ENCODE peak calls at places on chromosomes 4 and X, in four cellular contexts. I is GM23338, Z is cardiac muscle cell, R is PC-9. C is an unnamed sample.

GRCh38 chrX:110758781-110759180 is 36.8 kb downstream of the CHRDL1 start:
- DNase-seq in I (no peak), Z (no peak), R (no peak), C (no peak)

GRCh38 chr4:6688879-6689505 is 4.7 kb upstream of the S100P start:
- DNase-seq in I (peak; percentile 72), Z (no peak), R (peak; percentile 94), C (no peak)

GRCh38 chrX:107483976-107484726 is 34.7 kb downstream of the FRMPD3 start:
- DNase-seq in I (peak; percentile 27), Z (peak; percentile 76), R (no peak), C (no peak)

GRCh38 chrX:107880054-107880610 is 54.5 kb downstream of the MID2 start:
- DNase-seq in I (no peak), Z (no peak), R (no peak), C (no peak)

GRCh38 chr4:38788327-38788726 is 5.5 kb upstream of the TLR10 start:
- DNase-seq in I (no peak), Z (no peak), R (no peak), C (no peak)

GRCh38 chrX:73448379-73448778 is 1.5 kb downstream of the CDX4 start:
- DNase-seq in I (peak; percentile 24), Z (peak; percentile 4), R (no peak), C (no peak)

GRCh38 chr4:55346851-55347255 is 811 bp downstream of the SRD5A3 start:
- DNase-seq in I (no peak), Z (no peak), R (no peak), C (no peak)

GRCh38 chr4:128835498-128836222 is 26.2 kb downstream of the JADE1 start:
- DNase-seq in I (no peak), Z (no peak), R (no peak), C (no peak)

GRCh38 chr4:84647307-84647884 is 64.5 kb downstream of the CDS1 start:
- DNase-seq in I (peak; percentile 77), Z (no peak), R (no peak), C (peak; percentile 48)

GRCh38 chr4:22391548-22391947 is 124.3 kb downstream of the ADGRA3 start:
- DNase-seq in I (peak; percentile 56), Z (no peak), R (peak; percentile 11), C (no peak)

GRCh38 chrX:23898412-23898959 is 9.3 kb downstream of the APOO start:
- DNase-seq in I (no peak), Z (no peak), R (no peak), C (no peak)

GRCh38 chr4:6612961-6613675 is 27.4 kb upstream of the MRFAP1 start:
- DNase-seq in I (no peak), Z (no peak), R (no peak), C (no peak)

GRCh38 chrX:39450578-39450977 is 647.2 kb downstream of the BCOR start:
- DNase-seq in I (peak; percentile 7), Z (peak; percentile 60), R (no peak), C (no peak)

GRCh38 chr4:127623755-127624087 is 9.0 kb upstream of the INTU start:
- DNase-seq in I (peak; percentile 20), Z (no peak), R (peak; percentile 8), C (no peak)

GRCh38 chrX:79366888-79367749 is at the start of gene ITM2A:
- DNase-seq in I (peak; percentile 55), Z (peak; percentile 32), R (no peak), C (no peak)

GRCh38 chr4:73006286-73006990 is 63.1 kb downstream of the COX18 start:
- DNase-seq in I (no peak), Z (no peak), R (no peak), C (no peak)

GRCh38 chr4:147487616-147488015 is 6.7 kb downstream of the EDNRA start:
- DNase-seq in I (no peak), Z (no peak), R (no peak), C (no peak)

GRCh38 chr4:85475631-85476233 is 782 bp downstream of the ARHGAP24 start:
- DNase-seq in I (no peak), Z (peak; percentile 63), R (no peak), C (no peak)

GRCh38 chr4:3519468-3520264 is 12.6 kb downstream of the LRPAP1 start:
- DNase-seq in I (no peak), Z (no peak), R (no peak), C (no peak)

GRCh38 chrX:82384401-82384800 is 1123.7 kb upstream of the POU3F4 start:
- DNase-seq in I (no peak), Z (no peak), R (no peak), C (no peak)

GRCh38 chrX:16930392-16930791 is 16.1 kb upstream of the REPS2 start:
- DNase-seq in I (peak; percentile 21), Z (no peak), R (no peak), C (no peak)

GRCh38 chrX:74248889-74249288 is 55.1 kb upstream of the ZCCHC13 start:
- DNase-seq in I (peak; percentile 67), Z (peak; percentile 27), R (peak; percentile 17), C (no peak)

GRCh38 chr4:87502580-87503238 is 26.5 kb downstream of the SPARCL1 start:
- DNase-seq in I (no peak), Z (no peak), R (peak; percentile 17), C (no peak)

GRCh38 chr4:112645541-112646329 is 8.8 kb downstream of the LARP7 start:
- DNase-seq in I (peak; percentile 87), Z (no peak), R (no peak), C (peak; percentile 91)

GRCh38 chrX:129318375-129318774 is 204.9 kb downstream of the SMARCA1 start:
- DNase-seq in I (peak; percentile 31), Z (peak; percentile 0), R (peak; percentile 9), C (no peak)

GRCh38 chr4:118761387-118762016 is 74.4 kb downstream of the SEC24D start:
- DNase-seq in I (no peak), Z (no peak), R (no peak), C (no peak)

GRCh38 chr4:8687083-8687482 is 94.5 kb downstream of the CPZ start:
- DNase-seq in I (no peak), Z (no peak), R (no peak), C (no peak)

GRCh38 chrX:134115270-134115669 is 121.7 kb upstream of the CCDC160 start:
- DNase-seq in I (no peak), Z (no peak), R (no peak), C (no peak)

GRCh38 chr4:16449381-16449780 is 223.1 kb upstream of the TAPT1 start:
- DNase-seq in I (no peak), Z (no peak), R (no peak), C (no peak)

GRCh38 chr4:169774466-169775445 is 17.0 kb upstream of the HPF1 start:
- DNase-seq in I (peak; percentile 66), Z (peak; percentile 10), R (no peak), C (no peak)

GRCh38 chr4:113827285-113827684 is 65.7 kb upstream of the CAMK2D start:
- DNase-seq in I (no peak), Z (no peak), R (no peak), C (no peak)

GRCh38 chr4:61528595-61528994 is 328.5 kb downstream of the ADGRL3 start:
- DNase-seq in I (no peak), Z (no peak), R (no peak), C (no peak)

GRCh38 chr4:37682701-37683401 is 3.3 kb downstream of the RELL1 start:
- DNase-seq in I (no peak), Z (no peak), R (no peak), C (no peak)

GRCh38 chr4:36310793-36311192 is 29.4 kb downstream of the DTHD1 start:
- DNase-seq in I (no peak), Z (no peak), R (no peak), C (no peak)

GRCh38 chr4:71229477-71230257 is 109.2 kb upstream of the SLC4A4 start:
- DNase-seq in I (peak; percentile 70), Z (peak; percentile 77), R (peak; percentile 3), C (no peak)

GRCh38 chrX:134241960-134242619 is 5.1 kb downstream of the CCDC160 start:
- DNase-seq in I (peak; percentile 22), Z (no peak), R (no peak), C (no peak)

GRCh38 chrX:150362599-150363481 is at the start of gene MAMLD1:
- DNase-seq in I (peak; percentile 18), Z (peak; percentile 37), R (peak; percentile 75), C (no peak)

GRCh38 chr4:151799417-151800030 is 38.7 kb upstream of the GATB start:
- DNase-seq in I (no peak), Z (no peak), R (no peak), C (no peak)
- H3K4me3 ChIP-seq in I (no peak overlapping the region), Z (no peak overlapping the region), R (no peak overlapping the region), C (no peak overlapping the region)

GRCh38 chr4:76691767-76692689 is 205.9 kb downstream of the SOWAHB start:
- DNase-seq in I (no peak), Z (no peak), R (no peak), C (no peak)
- H3K27ac ChIP-seq in I (no peak overlapping the region), Z (no peak overlapping the region), R (peak overlapping the region; percentile 78), C (no peak overlapping the region)

GRCh38 chr4:98510340-98510739 is 148.1 kb downstream of the TSPAN5 start:
- DNase-seq in I (no peak), Z (no peak), R (no peak), C (no peak)
- H3K4me3 ChIP-seq in I (no peak overlapping the region), Z (no peak overlapping the region), R (no peak overlapping the region), C (no peak overlapping the region)

GRCh38 chr4:185504098-185505047 is 30.9 kb downstream of the PDLIM3 start:
- DNase-seq in I (no peak), Z (no peak), R (no peak), C (no peak)
- H3K27ac ChIP-seq in I (no peak overlapping the region), Z (no peak overlapping the region), R (no peak overlapping the region), C (no peak overlapping the region)

DNA sequence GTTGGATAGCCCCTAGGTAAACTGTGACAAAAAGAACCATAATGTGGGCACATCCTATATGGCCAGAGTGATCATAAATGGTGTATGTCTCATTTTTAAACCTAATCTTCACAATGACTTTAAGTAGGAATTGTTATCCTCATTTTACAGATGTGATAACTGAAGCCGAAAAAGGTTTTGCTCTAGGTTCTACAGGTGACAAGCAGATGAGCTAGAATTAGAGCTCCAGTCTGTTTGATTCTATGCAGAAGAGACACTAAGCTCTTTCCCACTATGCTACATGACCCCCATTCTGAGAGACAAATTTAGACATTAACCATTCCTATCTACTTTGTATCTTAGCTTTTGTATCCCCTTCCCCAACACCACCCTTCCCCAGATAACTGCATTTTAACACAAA is 2.0 kb downstream of the AREG start:
- DNase-seq in I (no peak), Z (no peak), R (no peak), C (no peak)
- H3K4me3 ChIP-seq in I (no peak overlapping the region), Z (no peak overlapping the region), R (no peak overlapping the region), C (no peak overlapping the region)

GRCh38 chrX:42362219-42362618 is 415.7 kb downstream of the PPP1R2C start:
- DNase-seq in I (no peak), Z (no peak), R (no peak), C (no peak)

DNA sequence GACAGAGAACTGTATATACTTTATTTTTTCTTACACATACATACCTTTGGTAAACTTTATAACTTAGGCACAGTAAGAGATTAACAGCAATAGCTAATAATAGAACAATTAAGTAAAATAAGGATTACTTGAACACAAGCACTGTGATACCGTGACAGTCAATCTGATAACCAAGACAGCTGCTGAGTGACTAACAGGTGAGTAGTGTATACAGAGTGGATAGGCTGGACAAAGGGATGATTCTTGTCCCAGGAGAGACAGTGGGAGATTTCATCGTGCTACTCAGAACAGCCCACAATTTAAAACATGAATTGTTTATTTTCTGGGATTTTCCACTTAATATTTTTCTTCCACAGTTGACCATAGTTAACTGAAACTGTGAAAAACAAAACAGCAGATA is 411.8 kb downstream of the PPP1R2C start:
- DNase-seq in I (no peak), Z (no peak), R (no peak), C (no peak)
- H3K27ac ChIP-seq in I (no peak overlapping the region), Z (no peak overlapping the region), R (no peak overlapping the region), C (no peak overlapping the region)

C was measured in iPS DF 6.9.